ENCODE peak calls at places on chromosomes 5 and 9, in five cellular contexts. Y, A, H, E and R are unnamed samples.

GRCh38 chr5:147558826-147559225 is 49.0 kb upstream of the DPYSL3 start:
- DNase-seq in Y (no peak), A (peak), H (no peak), E (peak), R (peak)

GRCh38 chr9:91207481-91207888 is 154.2 kb downstream of the AUH start:
- DNase-seq in Y (no peak), A (no peak), H (no peak), E (peak), R (no peak)

GRCh38 chr9:134271338-134272301 is 54.6 kb upstream of the RXRA start:
- DNase-seq in Y (no peak), A (no peak), H (no peak), E (no peak), R (no peak)

GRCh38 chr5:89733772-89734171 is 675.8 kb downstream of the CETN3 start:
- DNase-seq in Y (no peak), A (no peak), H (no peak), E (no peak), R (no peak)

GRCh38 chr9:135061441-135061840 is 26.0 kb upstream of the OLFM1 start:
- DNase-seq in Y (no peak), A (no peak), H (no peak), E (no peak), R (peak)

GRCh38 chr9:107251756-107252322 is 31.2 kb upstream of the RAD23B start:
- DNase-seq in Y (no peak), A (no peak), H (no peak), E (peak), R (no peak)

GRCh38 chr5:59275537-59276276 is 617.8 kb downstream of the PDE4D start:
- DNase-seq in Y (no peak), A (peak), H (no peak), E (peak), R (peak)

GRCh38 chr5:16826379-16827125 is 109.5 kb downstream of the MYO10 start:
- DNase-seq in Y (no peak), A (no peak), H (no peak), E (no peak), R (no peak)

GRCh38 chr5:82748688-82749091 is 328.5 kb downstream of the TMEM167A start:
- DNase-seq in Y (no peak), A (no peak), H (no peak), E (peak), R (no peak)

GRCh38 chr9:6565312-6565711 is 80.2 kb downstream of the GLDC start:
- DNase-seq in Y (no peak), A (no peak), H (no peak), E (peak), R (no peak)

GRCh38 chr5:75510417-75510835 is 1.0 kb downstream of the CERT1 start:
- DNase-seq in Y (no peak), A (no peak), H (no peak), E (peak), R (no peak)

GRCh38 chr5:102792705-102793104 is 37.6 kb downstream of the PAM start:
- DNase-seq in Y (no peak), A (no peak), H (no peak), E (no peak), R (no peak)

GRCh38 chr9:4280605-4281004 is 19.3 kb downstream of the GLIS3 start:
- DNase-seq in Y (no peak), A (no peak), H (no peak), E (no peak), R (no peak)

GRCh38 chr5:131379723-131380122 is 115.9 kb downstream of the CDC42SE2 start:
- DNase-seq in Y (no peak), A (no peak), H (peak), E (peak), R (no peak)

GRCh38 chr9:32703635-32704034 is 68.2 kb upstream of the TAF1L start:
- DNase-seq in Y (no peak), A (no peak), H (no peak), E (no peak), R (peak)

GRCh38 chr5:74167206-74167929 is 473.2 kb downstream of the ENC1 start:
- DNase-seq in Y (no peak), A (no peak), H (no peak), E (peak), R (no peak)

GRCh38 chr5:135662104-135662503 is 83.3 kb upstream of the CXCL14 start:
- DNase-seq in Y (no peak), A (no peak), H (no peak), E (peak), R (no peak)

GRCh38 chr5:8376478-8376877 is 507.5 kb downstream of the MTRR start:
- DNase-seq in Y (no peak), A (no peak), H (no peak), E (no peak), R (no peak)

GRCh38 chr5:108418172-108418571 is 36.3 kb upstream of the FBXL17 start:
- DNase-seq in Y (no peak), A (no peak), H (no peak), E (no peak), R (no peak)

GRCh38 chr9:110261631-110262030 is 5.3 kb upstream of the TXN start:
- DNase-seq in Y (no peak), A (no peak), H (no peak), E (no peak), R (no peak)

GRCh38 chr5:60674251-60674650 is 25.7 kb downstream of the DEPDC1B start:
- DNase-seq in Y (no peak), A (no peak), H (no peak), E (no peak), R (no peak)

GRCh38 chr5:14396071-14396470 is 185.5 kb upstream of the OTULINL start:
- DNase-seq in Y (no peak), A (no peak), H (no peak), E (no peak), R (no peak)

GRCh38 chr5:65986796-65987195 is 60.4 kb downstream of the ERBIN start:
- DNase-seq in Y (no peak), A (no peak), H (no peak), E (no peak), R (no peak)

GRCh38 chr9:96501981-96502833 is 52.2 kb downstream of the HABP4 start:
- DNase-seq in Y (no peak), A (no peak), H (no peak), E (no peak), R (no peak)

GRCh38 chr5:143752165-143752564 is 59.8 kb upstream of the HMHB1 start:
- DNase-seq in Y (no peak), A (no peak), H (no peak), E (no peak), R (no peak)

GRCh38 chr9:108885643-108886348 is 23.7 kb downstream of the ACTL7A start:
- DNase-seq in Y (peak), A (no peak), H (no peak), E (peak), R (no peak)

GRCh38 chr9:35406183-35406959 is 83.5 kb upstream of the RUSC2 start:
- DNase-seq in Y (no peak), A (peak), H (no peak), E (no peak), R (peak)

GRCh38 chr5:133316346-133317343 is 264.8 kb downstream of the HSPA4 start:
- DNase-seq in Y (no peak), A (peak), H (no peak), E (no peak), R (peak)